ENCODE peak calls at places on chromosomes 7 and 10, in ten cellular contexts. O is naive B cell; Q is EL; V is stimulated activated CD4-positive, alpha-beta T cell treated with anti-CD3 and anti-CD28 coated beads, Interleukin-2, amount 100 ng/mL, for 48 hours; Y is suprapubic skin; C is foreskin melanocyte; W is T1000; G is GM04503; L is DMS 273 treated with DMSO at 0.1 percent for 48 hours; P is SW 1271. Z is an unnamed sample.

GRCh38 chr10:88992945-88993537 is 2.4 kb downstream of the FAS start:
- DNase-seq in O (no peak), Q (peak), V (no peak), Y (no peak), C (no peak), W (no peak), G (no peak), L (peak), P (no peak), Z (no peak)

GRCh38 chr7:77627307-77627671 is 69.0 kb upstream of the RSBN1L start:
- DNase-seq in O (no peak), Q (no peak), V (no peak), Y (no peak), C (no peak), W (no peak), G (no peak), L (no peak), P (no peak), Z (no peak)

GRCh38 chr10:35635576-35635975 is 6.5 kb downstream of the FZD8 start:
- DNase-seq in O (peak), Q (peak), V (peak), Y (no peak), C (no peak), W (peak), G (no peak), L (peak), P (peak), Z (no peak)

GRCh38 chr10:65765006-65765546 is 1160.8 kb upstream of the LRRTM3 start:
- DNase-seq in O (no peak), Q (no peak), V (no peak), Y (no peak), C (peak), W (no peak), G (no peak), L (no peak), P (no peak), Z (no peak)

GRCh38 chr10:7233259-7233991 is 177.4 kb downstream of the SFMBT2 start:
- DNase-seq in O (no peak), Q (no peak), V (no peak), Y (no peak), C (no peak), W (no peak), G (no peak), L (no peak), P (no peak), Z (no peak)

GRCh38 chr10:101778781-101779543 is 3.0 kb upstream of the FGF8 start:
- DNase-seq in O (peak), Q (no peak), V (no peak), Y (peak), C (no peak), W (no peak), G (no peak), L (peak), P (no peak), Z (no peak)

GRCh38 chr7:156590212-156590611 is 50.4 kb upstream of the RNF32 start:
- DNase-seq in O (no peak), Q (no peak), V (no peak), Y (no peak), C (no peak), W (no peak), G (no peak), L (no peak), P (no peak), Z (no peak)

GRCh38 chr10:73253226-73253557 is 748 bp upstream of the MRPS16 start:
- DNase-seq in O (no peak), Q (no peak), V (no peak), Y (no peak), C (no peak), W (no peak), G (no peak), L (no peak), P (peak), Z (no peak)

GRCh38 chr10:3835770-3836169 is 50.8 kb upstream of the KLF6 start:
- DNase-seq in O (no peak), Q (no peak), V (no peak), Y (no peak), C (no peak), W (no peak), G (no peak), L (no peak), P (no peak), Z (no peak)

GRCh38 chr10:12394236-12395033 is 45.1 kb downstream of the CAMK1D start:
- DNase-seq in O (no peak), Q (peak), V (no peak), Y (peak), C (no peak), W (peak), G (no peak), L (no peak), P (no peak), Z (no peak)

GRCh38 chr7:155337946-155338631 is 40.4 kb downstream of the INSIG1 start:
- DNase-seq in O (no peak), Q (no peak), V (no peak), Y (no peak), C (no peak), W (no peak), G (no peak), L (no peak), P (no peak), Z (no peak)

GRCh38 chr7:158044156-158044823 is 543.3 kb downstream of the PTPRN2 start:
- DNase-seq in O (no peak), Q (no peak), V (no peak), Y (peak), C (no peak), W (no peak), G (no peak), L (no peak), P (no peak), Z (no peak)

GRCh38 chr10:77173615-77174461 is 463.8 kb downstream of the KCNMA1 start:
- DNase-seq in O (peak), Q (peak), V (peak), Y (peak), C (peak), W (peak), G (no peak), L (peak), P (peak), Z (no peak)

GRCh38 chr7:131413711-131414110 is 86.0 kb downstream of the MKLN1 start:
- DNase-seq in O (no peak), Q (no peak), V (no peak), Y (no peak), C (no peak), W (no peak), G (no peak), L (no peak), P (no peak), Z (no peak)

GRCh38 chr7:33237034-33237433 is 107.7 kb downstream of the BBS9 start:
- DNase-seq in O (no peak), Q (no peak), V (no peak), Y (no peak), C (peak), W (no peak), G (no peak), L (no peak), P (no peak), Z (no peak)

GRCh38 chr10:114837690-114838089 is 16.1 kb downstream of the FHIP2A start:
- DNase-seq in O (no peak), Q (no peak), V (no peak), Y (no peak), C (no peak), W (no peak), G (no peak), L (no peak), P (no peak), Z (no peak)

GRCh38 chr7:130998993-130999602 is 265.1 kb upstream of the KLF14 start:
- DNase-seq in O (no peak), Q (peak), V (no peak), Y (no peak), C (no peak), W (no peak), G (no peak), L (no peak), P (no peak), Z (no peak)

GRCh38 chr7:7562736-7563135 is 3.9 kb upstream of the MIOS start:
- DNase-seq in O (no peak), Q (no peak), V (no peak), Y (no peak), C (no peak), W (no peak), G (peak), L (no peak), P (no peak), Z (no peak)

GRCh38 chr10:57102234-57102633 is 741.2 kb upstream of the ZWINT start:
- DNase-seq in O (no peak), Q (no peak), V (no peak), Y (no peak), C (no peak), W (no peak), G (no peak), L (no peak), P (no peak), Z (no peak)

GRCh38 chr7:8160250-8160649 is 101.7 kb downstream of the ICA1 start:
- DNase-seq in O (no peak), Q (no peak), V (no peak), Y (no peak), C (no peak), W (no peak), G (no peak), L (no peak), P (no peak), Z (no peak)

GRCh38 chr7:142556745-142557144 is 192.5 kb upstream of the PRSS1 start:
- DNase-seq in O (no peak), Q (peak), V (no peak), Y (no peak), C (peak), W (peak), G (peak), L (no peak), P (peak), Z (peak)

Z was measured in HS-27A.